ENCODE peak calls at places on chromosomes 4 and X, in five cellular contexts. Q is Calu3, L is right lobe of liver, M is SK-N-SH, K is NCI-H1417. V is an unnamed sample.

GRCh38 chr4:129747756-129748155 is 651.8 kb downstream of the C4orf33 start:
- DNase-seq in Q (peak; percentile 8), L (no peak), M (no peak), K (no peak), V (peak; percentile 32)

GRCh38 chr4:102438396-102438795 is 62.8 kb upstream of the NFKB1 start:
- DNase-seq in Q (no peak), L (no peak), M (no peak), K (no peak), V (no peak)

GRCh38 chr4:137370206-137370633 is 162.1 kb downstream of the PCDH18 start:
- DNase-seq in Q (no peak), L (no peak), M (no peak), K (no peak), V (no peak)

GRCh38 chr4:42371306-42372063 is 25.8 kb upstream of the SHISA3 start:
- DNase-seq in Q (no peak), L (no peak), M (peak; percentile 77), K (peak; percentile 18), V (no peak)

GRCh38 chr4:107665001-107665400 is 55.0 kb downstream of the PAPSS1 start:
- DNase-seq in Q (no peak), L (no peak), M (no peak), K (no peak), V (no peak)

GRCh38 chrX:111083101-111083500 is 12.9 kb upstream of the PAK3 start:
- DNase-seq in Q (no peak), L (no peak), M (no peak), K (no peak), V (no peak)

GRCh38 chr4:172758586-172759340 is 409.8 kb upstream of the GALNT7 start:
- DNase-seq in Q (no peak), L (no peak), M (no peak), K (no peak), V (no peak)

GRCh38 chr4:146916479-146917076 is 29.1 kb downstream of the TTC29 start:
- DNase-seq in Q (peak; percentile 5), L (no peak), M (peak; percentile 7), K (no peak), V (no peak)

GRCh38 chr4:80586716-80587115 is 251.2 kb downstream of the CFAP299 start:
- DNase-seq in Q (no peak), L (no peak), M (no peak), K (peak; percentile 6), V (no peak)

GRCh38 chrX:40085086-40085551 is 12.6 kb downstream of the BCOR start:
- DNase-seq in Q (peak; percentile 38), L (no peak), M (no peak), K (no peak), V (no peak)

GRCh38 chr4:23174179-23174578 is 481.4 kb downstream of the GBA3 start:
- DNase-seq in Q (no peak), L (no peak), M (no peak), K (no peak), V (no peak)

GRCh38 chr4:99099311-99099710 is 10.7 kb upstream of the ADH5 start:
- DNase-seq in Q (no peak), L (no peak), M (no peak), K (no peak), V (no peak)

GRCh38 chr4:83603130-83603529 is 67.2 kb downstream of the GPAT3 start:
- DNase-seq in Q (no peak), L (no peak), M (no peak), K (no peak), V (no peak)

GRCh38 chrX:37800762-37801161 is 20.9 kb downstream of the CYBB start:
- DNase-seq in Q (no peak), L (no peak), M (no peak), K (no peak), V (no peak)

GRCh38 chr4:126807132-126807531 is 825.6 kb upstream of the INTU start:
- DNase-seq in Q (no peak), L (no peak), M (no peak), K (no peak), V (no peak)

GRCh38 chr4:15779336-15779735 is 1.2 kb downstream of the CD38 start:
- DNase-seq in Q (peak; percentile 21), L (peak; percentile 66), M (peak; percentile 73), K (peak; percentile 24), V (peak; percentile 61)

V was measured in lower lobe of right lung.